ENCODE peak calls at places on chromosomes 5 and 9, in ten cellular contexts. Q is PC-9; D is ascending aorta; E is stomach; G is neural progenitor cell; W is CD8-positive, alpha-beta T cell; N is lower lobe of right lung; O is sigmoid colon; C is colonic mucosa; I is mammary epithelial cell. T is an unnamed sample.

GRCh38 chr9:135339378-135339973 is 140.1 kb upstream of the PPP1R26 start:
- DNase-seq in G (no peak), E (no peak), O (peak; percentile 61), W (no peak), D (no peak), C (no peak), Q (no peak), N (peak; percentile 26), I (no peak), T (no peak)

GRCh38 chr9:32926901-32927300 is 74.5 kb downstream of the APTX start:
- DNase-seq in W (no peak), N (no peak), O (no peak), Q (no peak), C (no peak), E (no peak), G (no peak), I (no peak), D (no peak), T (no peak)

GRCh38 chr5:150609843-150610584 is 30.4 kb upstream of the SYNPO start:
- DNase-seq in Q (no peak), I (no peak), C (peak; percentile 63), D (peak; percentile 75), W (no peak), G (no peak), O (peak; percentile 82), N (peak; percentile 43), E (peak; percentile 49), T (peak; percentile 62)

GRCh38 chr5:167953151-167953788 is 338.2 kb upstream of the WWC1 start:
- DNase-seq in D (no peak), E (no peak), W (no peak), I (peak; percentile 29), O (no peak), Q (no peak), C (no peak), G (peak; percentile 39), N (no peak), T (no peak)

GRCh38 chr5:154393850-154394249 is 51.9 kb upstream of the SAP30L start:
- DNase-seq in C (no peak), D (no peak), G (no peak), I (no peak), N (no peak), O (no peak), E (no peak), Q (no peak), W (no peak), T (no peak)

GRCh38 chr5:80487444-80487828 is 464 bp upstream of the FAM151B start:
- DNase-seq in C (no peak), E (no peak), N (no peak), D (no peak), G (no peak), Q (no peak), O (no peak), W (no peak), I (no peak), T (no peak)

GRCh38 chr9:127722055-127722454 is 6.2 kb downstream of the TTC16 start:
- DNase-seq in O (no peak), G (no peak), E (no peak), W (no peak), C (peak; percentile 44), D (no peak), I (no peak), N (no peak), Q (no peak), T (no peak)

GRCh38 chr9:129071526-129072131 is 9.3 kb upstream of the DOLPP1 start:
- DNase-seq in W (peak; percentile 62), Q (no peak), N (no peak), D (no peak), O (no peak), C (no peak), G (peak; percentile 45), E (peak; percentile 36), I (no peak), T (no peak)

GRCh38 chr5:107668154-107668932 is 2.4 kb downstream of the EFNA5 start:
- DNase-seq in I (peak; percentile 30), W (no peak), G (no peak), N (no peak), D (no peak), E (no peak), C (no peak), Q (no peak), O (no peak), T (no peak)

GRCh38 chr5:9543266-9543925 is 2.5 kb downstream of the SEMA5A start:
- DNase-seq in N (no peak), G (no peak), I (no peak), Q (no peak), O (no peak), W (no peak), D (no peak), E (no peak), C (no peak), T (no peak)

GRCh38 chr5:177610770-177611445 is 11.0 kb downstream of the B4GALT7 start:
- DNase-seq in Q (no peak), I (no peak), N (no peak), C (no peak), D (no peak), O (no peak), G (no peak), W (no peak), E (no peak), T (no peak)

GRCh38 chr9:129408535-129409215 is 212.2 kb downstream of the C9orf50 start:
- DNase-seq in G (no peak), E (peak; percentile 85), C (peak; percentile 74), W (no peak), N (peak; percentile 44), O (no peak), D (no peak), Q (no peak), I (no peak), T (peak; percentile 67)

GRCh38 chr9:113343732-113344231 is 3.7 kb upstream of the WDR31 start:
- DNase-seq in D (no peak), C (peak; percentile 94), I (no peak), N (peak; percentile 58), G (no peak), E (peak; percentile 76), W (no peak), Q (peak; percentile 38), O (peak; percentile 98), T (peak; percentile 57)

GRCh38 chr5:131357739-131358561 is 94.1 kb downstream of the CDC42SE2 start:
- DNase-seq in E (no peak), D (no peak), W (no peak), I (no peak), C (no peak), O (no peak), N (no peak), Q (no peak), G (no peak), T (no peak)

GRCh38 chr9:131273791-131274673 is 2.3 kb downstream of the FAM78A start:
- DNase-seq in W (peak; percentile 23), Q (no peak), C (no peak), G (no peak), O (no peak), N (no peak), D (no peak), I (no peak), E (no peak), T (peak; percentile 59)

GRCh38 chr5:417765-418559 is 25.0 kb upstream of the EXOC3 start:
- DNase-seq in Q (no peak), C (no peak), N (no peak), O (no peak), I (no peak), G (no peak), E (no peak), W (no peak), D (no peak), T (no peak)
- TF ChIP-seq CTCF in Q (no peak), C (no peak), N (no peak), O (no peak), I (no peak), G (no peak), E (no peak), W (no peak), D (no peak), T (no peak)

DNA sequence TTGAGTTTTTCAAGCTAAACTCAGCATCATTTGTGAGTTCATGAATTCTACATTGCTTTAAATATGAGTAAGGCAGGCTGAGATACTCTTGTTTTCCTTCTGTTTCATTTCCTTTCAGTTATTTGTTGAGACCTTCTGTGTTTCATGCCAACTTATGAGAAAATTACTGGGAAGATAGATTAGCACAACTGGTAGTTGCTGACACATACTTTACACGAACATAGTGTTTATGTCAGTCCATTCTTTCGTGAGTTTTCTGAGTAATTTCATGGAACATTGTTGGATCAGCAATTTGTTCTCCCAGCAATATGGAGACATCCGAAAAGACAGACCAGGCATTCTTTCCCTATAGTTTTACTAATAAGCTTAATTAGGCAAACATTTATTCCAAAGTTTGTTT is 102.0 kb upstream of the SMC5 start:
- DNase-seq in D (no peak), W (no peak), Q (no peak), E (no peak), G (no peak), N (no peak), I (no peak), C (no peak), O (no peak), T (no peak)
- H3K4me1 ChIP-seq in D (peaks cover 4% of the 10 kb centered on the region), W (no peaks in the 10 kb centered on the region), Q (no peaks in the 10 kb centered on the region), E (peaks cover 18% of the 10 kb centered on the region), G (peaks cover 5% of the 10 kb centered on the region), N (no peaks in the 10 kb centered on the region), I (no peaks in the 10 kb centered on the region), C (no peaks in the 10 kb centered on the region), O (no peaks in the 10 kb centered on the region), T (no peaks in the 10 kb centered on the region)

GRCh38 chr9:71685394-71685793 is 82.9 kb downstream of the CEMIP2 start:
- DNase-seq in N (no peak), E (no peak), O (no peak), C (peak; percentile 32), W (peak; percentile 42), I (peak; percentile 60), G (no peak), D (no peak), Q (no peak), T (no peak)

GRCh38 chr9:71685988-71686387 is 82.3 kb downstream of the CEMIP2 start:
- DNase-seq in Q (no peak), W (no peak), N (no peak), D (no peak), O (no peak), I (no peak), G (no peak), C (no peak), E (no peak), T (no peak)

GRCh38 chr9:71681708-71682268 is 86.5 kb downstream of the CEMIP2 start:
- DNase-seq in G (no peak), Q (peak; percentile 23), I (peak; percentile 66), E (no peak), D (no peak), N (no peak), O (no peak), C (no peak), W (no peak), T (no peak)

GRCh38 chr9:71684566-71684965 is 83.7 kb downstream of the CEMIP2 start:
- DNase-seq in I (no peak), D (no peak), G (no peak), O (no peak), W (no peak), Q (no peak), C (no peak), N (no peak), E (no peak), T (no peak)

GRCh38 chr9:71683598-71684235 is 84.6 kb downstream of the CEMIP2 start:
- DNase-seq in E (no peak), N (peak; percentile 59), G (peak; percentile 49), W (no peak), O (no peak), I (peak; percentile 83), D (no peak), C (no peak), Q (no peak), T (peak; percentile 27)
- H3K36me3 ChIP-seq in E (peaks cover 44% of the 10 kb centered on the region), N (peaks cover 48% of the 10 kb centered on the region), G (peaks cover 6% of the 10 kb centered on the region), W (no peaks in the 10 kb centered on the region), O (no peaks in the 10 kb centered on the region), I (peaks cover 3% of the 10 kb centered on the region), D (peaks cover 4% of the 10 kb centered on the region), C (no peaks in the 10 kb centered on the region), Q (peaks cover 17% of the 10 kb centered on the region), T (no peaks in the 10 kb centered on the region)

GRCh38 chr5:135883441-135883840 is 12.2 kb downstream of the IL9 start:
- DNase-seq in C (no peak), W (no peak), E (no peak), D (no peak), G (no peak), O (no peak), I (no peak), N (no peak), Q (no peak), T (no peak)
- TF ChIP-seq CTCF in C (no peak), W (no peak), E (no peak), D (no peak), G (peak; percentile 33), O (no peak), I (no peak), N (no peak), Q (no peak), T (no peak)